ENCODE peak calls at places on chromosomes 16 and 17, in five cellular contexts. One of them, this sample, is unnamed.

GRCh38 chr17:1787301-1787902 is 25.5 kb downstream of the SERPINF1 start:
- DNase-seq in GM10248: no peak
- DNase-seq in HFFc6: peak; percentile 93
- DNase-seq in activated B cell treated with CpG ODN at 0.5 μM for 24 hours: no peak
- DNase-seq in CD4-positive, alpha-beta T cell: no peak
- DNase-seq in this sample: no peak

GRCh38 chr17:32494621-32495346 is 8.0 kb downstream of the CDK5R1 start:
- DNase-seq in GM10248: no peak
- DNase-seq in HFFc6: no peak
- DNase-seq in activated B cell treated with CpG ODN at 0.5 μM for 24 hours: no peak
- DNase-seq in CD4-positive, alpha-beta T cell: no peak
- DNase-seq in this sample: no peak

GRCh38 chr17:37737971-37738370 is 6.9 kb downstream of the HNF1B start:
- DNase-seq in GM10248: no peak
- DNase-seq in HFFc6: no peak
- DNase-seq in activated B cell treated with CpG ODN at 0.5 μM for 24 hours: no peak
- DNase-seq in CD4-positive, alpha-beta T cell: no peak
- DNase-seq in this sample: no peak

GRCh38 chr17:53627511-53627910 is 195.2 kb upstream of the KIF2B start:
- DNase-seq in GM10248: no peak
- DNase-seq in HFFc6: no peak
- DNase-seq in activated B cell treated with CpG ODN at 0.5 μM for 24 hours: no peak
- DNase-seq in CD4-positive, alpha-beta T cell: no peak
- DNase-seq in this sample: no peak

GRCh38 chr17:42407289-42407836 is 15.7 kb downstream of the CAVIN1 start:
- DNase-seq in GM10248: peak; percentile 73
- DNase-seq in HFFc6: peak; percentile 42
- DNase-seq in activated B cell treated with CpG ODN at 0.5 μM for 24 hours: peak; percentile 27
- DNase-seq in CD4-positive, alpha-beta T cell: peak; percentile 63
- DNase-seq in this sample: no peak

GRCh38 chr17:2815781-2816185 is 19.5 kb downstream of the RAP1GAP2 start:
- DNase-seq in GM10248: no peak
- DNase-seq in HFFc6: no peak
- DNase-seq in activated B cell treated with CpG ODN at 0.5 μM for 24 hours: no peak
- DNase-seq in CD4-positive, alpha-beta T cell: no peak
- DNase-seq in this sample: no peak

GRCh38 chr16:89268987-89269735 is 51.7 kb downstream of the ZNF778 start:
- DNase-seq in GM10248: no peak
- DNase-seq in HFFc6: peak; percentile 31
- DNase-seq in activated B cell treated with CpG ODN at 0.5 μM for 24 hours: no peak
- DNase-seq in CD4-positive, alpha-beta T cell: no peak
- DNase-seq in this sample: no peak

GRCh38 chr16:89216315-89217137 is 977 bp upstream of the ZNF778 start:
- DNase-seq in GM10248: peak; percentile 84
- DNase-seq in HFFc6: peak; percentile 59
- DNase-seq in activated B cell treated with CpG ODN at 0.5 μM for 24 hours: peak; percentile 67
- DNase-seq in CD4-positive, alpha-beta T cell: peak; percentile 85
- DNase-seq in this sample: no peak

GRCh38 chr16:85446846-85447656 is 166.1 kb upstream of the GSE1 start:
- DNase-seq in GM10248: peak; percentile 55
- DNase-seq in HFFc6: no peak
- DNase-seq in activated B cell treated with CpG ODN at 0.5 μM for 24 hours: no peak
- DNase-seq in CD4-positive, alpha-beta T cell: no peak
- DNase-seq in this sample: no peak

GRCh38 chr17:31200287-31200686 is 96.8 kb downstream of the OMG start:
- DNase-seq in GM10248: no peak
- DNase-seq in HFFc6: no peak
- DNase-seq in activated B cell treated with CpG ODN at 0.5 μM for 24 hours: no peak
- DNase-seq in CD4-positive, alpha-beta T cell: no peak
- DNase-seq in this sample: no peak

GRCh38 chr16:82379601-82380000 is 209.6 kb upstream of the MPHOSPH6 start:
- DNase-seq in GM10248: no peak
- DNase-seq in HFFc6: no peak
- DNase-seq in activated B cell treated with CpG ODN at 0.5 μM for 24 hours: no peak
- DNase-seq in CD4-positive, alpha-beta T cell: no peak
- DNase-seq in this sample: no peak

GRCh38 chr17:15261818-15262290 is 3.3 kb downstream of the PMP22 start:
- DNase-seq in GM10248: no peak
- DNase-seq in HFFc6: peak; percentile 16
- DNase-seq in activated B cell treated with CpG ODN at 0.5 μM for 24 hours: no peak
- DNase-seq in CD4-positive, alpha-beta T cell: no peak
- DNase-seq in this sample: no peak

GRCh38 chr17:72373910-72374741 is 253.3 kb downstream of the SOX9 start:
- DNase-seq in GM10248: no peak
- DNase-seq in HFFc6: no peak
- DNase-seq in activated B cell treated with CpG ODN at 0.5 μM for 24 hours: no peak
- DNase-seq in CD4-positive, alpha-beta T cell: no peak
- DNase-seq in this sample: no peak

GRCh38 chr16:53912155-53912554 is 208.2 kb downstream of the FTO start:
- DNase-seq in GM10248: peak; percentile 18
- DNase-seq in HFFc6: no peak
- DNase-seq in activated B cell treated with CpG ODN at 0.5 μM for 24 hours: no peak
- DNase-seq in CD4-positive, alpha-beta T cell: no peak
- DNase-seq in this sample: no peak

GRCh38 chr17:47270946-47271705 is 17.5 kb downstream of the ITGB3 start:
- DNase-seq in GM10248: no peak
- DNase-seq in HFFc6: no peak
- DNase-seq in activated B cell treated with CpG ODN at 0.5 μM for 24 hours: no peak
- DNase-seq in CD4-positive, alpha-beta T cell: no peak
- DNase-seq in this sample: no peak

GRCh38 chr16:962366-962765 is 8.4 kb downstream of the LMF1 start:
- DNase-seq in GM10248: no peak
- DNase-seq in HFFc6: no peak
- DNase-seq in activated B cell treated with CpG ODN at 0.5 μM for 24 hours: no peak
- DNase-seq in CD4-positive, alpha-beta T cell: no peak
- DNase-seq in this sample: no peak

GRCh38 chr17:62740066-62740465 is 68.0 kb downstream of the MARCHF10 start:
- DNase-seq in GM10248: no peak
- DNase-seq in HFFc6: peak; percentile 33
- DNase-seq in activated B cell treated with CpG ODN at 0.5 μM for 24 hours: no peak
- DNase-seq in CD4-positive, alpha-beta T cell: no peak
- DNase-seq in this sample: no peak

GRCh38 chr17:2946130-2946529 is 117.3 kb downstream of the OR1D5 start:
- DNase-seq in GM10248: no peak
- DNase-seq in HFFc6: no peak
- DNase-seq in activated B cell treated with CpG ODN at 0.5 μM for 24 hours: no peak
- DNase-seq in CD4-positive, alpha-beta T cell: no peak
- DNase-seq in this sample: no peak

GRCh38 chr16:81640681-81641070 is 138.4 kb upstream of the PLCG2 start:
- DNase-seq in GM10248: no peak
- DNase-seq in HFFc6: no peak
- DNase-seq in activated B cell treated with CpG ODN at 0.5 μM for 24 hours: no peak
- DNase-seq in CD4-positive, alpha-beta T cell: no peak
- DNase-seq in this sample: no peak

GRCh38 chr17:80045703-80046102 is 9.3 kb downstream of the CCDC40 start:
- DNase-seq in GM10248: no peak
- DNase-seq in HFFc6: no peak
- DNase-seq in activated B cell treated with CpG ODN at 0.5 μM for 24 hours: no peak
- DNase-seq in CD4-positive, alpha-beta T cell: no peak
- DNase-seq in this sample: no peak

GRCh38 chr16:87729266-87729954 is 36.4 kb downstream of the KLHDC4 start:
- DNase-seq in GM10248: no peak
- DNase-seq in HFFc6: no peak
- DNase-seq in activated B cell treated with CpG ODN at 0.5 μM for 24 hours: no peak
- DNase-seq in CD4-positive, alpha-beta T cell: no peak
- DNase-seq in this sample: no peak

GRCh38 chr17:73156887-73157870 is 7.6 kb upstream of the SSTR2 start:
- DNase-seq in GM10248: peak; percentile 28
- DNase-seq in HFFc6: no peak
- DNase-seq in activated B cell treated with CpG ODN at 0.5 μM for 24 hours: no peak
- DNase-seq in CD4-positive, alpha-beta T cell: no peak
- DNase-seq in this sample: no peak

GRCh38 chr17:29883497-29883896 is 46.5 kb downstream of the SSH2 start:
- DNase-seq in GM10248: no peak
- DNase-seq in HFFc6: peak; percentile 7
- DNase-seq in activated B cell treated with CpG ODN at 0.5 μM for 24 hours: no peak
- DNase-seq in CD4-positive, alpha-beta T cell: no peak
- DNase-seq in this sample: no peak

GRCh38 chr16:81568749-81569087 is 124.1 kb downstream of the CMIP start:
- DNase-seq in GM10248: no peak
- DNase-seq in HFFc6: no peak
- DNase-seq in activated B cell treated with CpG ODN at 0.5 μM for 24 hours: no peak
- DNase-seq in CD4-positive, alpha-beta T cell: no peak
- DNase-seq in this sample: no peak

GRCh38 chr16:72788269-72788809 is 259.6 kb downstream of the ZFHX3 start:
- DNase-seq in GM10248: no peak
- DNase-seq in HFFc6: no peak
- DNase-seq in activated B cell treated with CpG ODN at 0.5 μM for 24 hours: no peak
- DNase-seq in CD4-positive, alpha-beta T cell: no peak
- DNase-seq in this sample: no peak

GRCh38 chr16:47073223-47074155 is 70.3 kb downstream of the NETO2 start:
- DNase-seq in GM10248: no peak
- DNase-seq in HFFc6: no peak
- DNase-seq in activated B cell treated with CpG ODN at 0.5 μM for 24 hours: no peak
- DNase-seq in CD4-positive, alpha-beta T cell: no peak
- DNase-seq in this sample: no peak

GRCh38 chr16:84643677-84644076 is 4.6 kb upstream of the KLHL36 start:
- DNase-seq in GM10248: no peak
- DNase-seq in HFFc6: no peak
- DNase-seq in activated B cell treated with CpG ODN at 0.5 μM for 24 hours: no peak
- DNase-seq in CD4-positive, alpha-beta T cell: no peak
- DNase-seq in this sample: no peak

GRCh38 chr16:15879255-15879804 is 9.1 kb downstream of the CEP20 start:
- DNase-seq in GM10248: no peak
- DNase-seq in HFFc6: peak; percentile 91
- DNase-seq in activated B cell treated with CpG ODN at 0.5 μM for 24 hours: no peak
- DNase-seq in CD4-positive, alpha-beta T cell: no peak
- DNase-seq in this sample: no peak

GRCh38 chr17:17119533-17119932 is 77.3 kb downstream of the MPRIP start:
- DNase-seq in GM10248: peak; percentile 51
- DNase-seq in HFFc6: peak; percentile 46
- DNase-seq in activated B cell treated with CpG ODN at 0.5 μM for 24 hours: no peak
- DNase-seq in CD4-positive, alpha-beta T cell: peak; percentile 52
- DNase-seq in this sample: no peak

DNA sequence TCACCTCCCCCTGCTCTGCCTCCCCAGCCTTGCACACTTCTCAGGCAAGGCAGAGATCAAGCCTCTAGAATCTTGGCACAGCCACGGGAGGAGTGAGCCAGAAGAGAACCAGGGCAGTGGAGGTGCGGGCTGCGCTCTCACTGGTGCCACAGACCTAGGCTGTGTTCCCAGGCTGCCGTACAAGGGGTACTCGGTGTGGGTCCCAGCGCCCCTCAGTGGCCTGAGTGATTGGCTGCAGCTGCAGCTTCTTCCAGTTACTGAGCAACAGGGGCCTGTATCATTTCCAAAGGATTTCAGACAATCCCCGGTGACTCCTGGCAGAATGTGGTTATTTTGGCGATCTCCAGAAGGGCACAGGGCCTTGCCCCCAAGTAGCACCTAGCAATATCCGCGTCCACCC is 1852.1 kb downstream of the TP53TG3F start:
- DNase-seq in GM10248: no peak
- DNase-seq in HFFc6: no peak
- DNase-seq in activated B cell treated with CpG ODN at 0.5 μM for 24 hours: no peak
- DNase-seq in CD4-positive, alpha-beta T cell: no peak
- DNase-seq in this sample: no peak
- TF ChIP-seq CTCF in GM10248: no peak
- TF ChIP-seq CTCF in HFFc6: no peak
- TF ChIP-seq CTCF in activated B cell treated with CpG ODN at 0.5 μM for 24 hours: no peak
- TF ChIP-seq CTCF in CD4-positive, alpha-beta T cell: no peak
- TF ChIP-seq CTCF in this sample: no peak

DNA sequence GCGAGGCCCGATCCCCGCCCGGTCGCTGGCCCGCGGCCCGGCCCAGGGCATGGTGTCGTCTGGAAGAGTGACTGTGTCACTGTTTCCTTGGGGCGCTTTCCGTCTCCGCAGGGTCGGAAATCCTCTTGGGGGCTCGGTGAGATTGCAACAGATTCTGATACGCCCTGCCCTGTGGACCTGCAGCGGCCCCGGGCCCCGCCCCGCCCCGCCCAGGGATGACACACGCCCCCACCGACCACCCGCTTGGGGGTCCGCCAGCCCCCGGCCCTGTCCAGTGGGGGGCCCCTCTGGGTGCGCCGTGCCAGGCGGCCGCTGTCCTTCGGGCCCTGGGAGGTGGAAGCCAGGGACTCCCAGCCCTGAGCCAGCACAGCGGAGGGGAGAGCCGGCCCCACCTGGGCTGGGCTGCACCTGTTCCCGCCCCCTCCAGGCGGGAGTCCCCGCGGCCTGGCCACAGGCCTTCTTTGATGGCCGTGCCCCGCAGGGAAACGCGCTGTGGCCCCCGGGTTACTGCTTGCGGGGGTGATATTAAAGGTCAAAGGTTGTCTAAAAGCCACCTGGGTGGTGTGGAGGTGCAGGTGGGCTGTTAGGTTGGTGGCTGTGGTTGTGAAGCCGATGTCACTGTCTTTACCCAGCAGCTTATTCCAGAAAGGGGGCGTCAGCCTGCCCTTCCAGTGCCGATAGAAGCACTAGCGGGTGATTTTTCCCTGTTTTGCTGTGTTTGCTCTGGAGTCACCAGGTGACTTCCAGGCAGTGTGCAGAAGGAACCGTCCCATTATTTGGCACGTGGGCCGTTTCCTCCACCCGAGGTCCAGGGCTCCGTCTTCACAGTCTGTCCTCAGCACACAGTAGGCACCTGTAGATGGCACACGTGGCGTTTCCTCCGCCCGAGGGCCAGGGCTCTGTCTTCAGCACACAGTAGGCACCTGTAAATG is 752 bp downstream of the TBC1D24 start:
- DNase-seq in GM10248: no peak
- DNase-seq in HFFc6: no peak
- DNase-seq in activated B cell treated with CpG ODN at 0.5 μM for 24 hours: no peak
- DNase-seq in CD4-positive, alpha-beta T cell: no peak
- DNase-seq in this sample: no peak
- TF ChIP-seq CTCF in GM10248: no peak
- TF ChIP-seq CTCF in HFFc6: no peak
- TF ChIP-seq CTCF in activated B cell treated with CpG ODN at 0.5 μM for 24 hours: no peak
- TF ChIP-seq CTCF in CD4-positive, alpha-beta T cell: no peak
- TF ChIP-seq CTCF in this sample: no peak

GRCh38 chr17:781920-782731 is at the start of the genes GLOD4 and MRM3:
- DNase-seq in GM10248: peak; percentile 98
- DNase-seq in HFFc6: peak; percentile 80
- DNase-seq in activated B cell treated with CpG ODN at 0.5 μM for 24 hours: peak; percentile 99
- DNase-seq in CD4-positive, alpha-beta T cell: peak; percentile 97
- DNase-seq in this sample: peak; percentile 98
- TF ChIP-seq CTCF in GM10248: no peak
- TF ChIP-seq CTCF in HFFc6: peak; percentile 43
- TF ChIP-seq CTCF in activated B cell treated with CpG ODN at 0.5 μM for 24 hours: no peak
- TF ChIP-seq CTCF in CD4-positive, alpha-beta T cell: no peak
- TF ChIP-seq CTCF in this sample: peak; percentile 40

DNA sequence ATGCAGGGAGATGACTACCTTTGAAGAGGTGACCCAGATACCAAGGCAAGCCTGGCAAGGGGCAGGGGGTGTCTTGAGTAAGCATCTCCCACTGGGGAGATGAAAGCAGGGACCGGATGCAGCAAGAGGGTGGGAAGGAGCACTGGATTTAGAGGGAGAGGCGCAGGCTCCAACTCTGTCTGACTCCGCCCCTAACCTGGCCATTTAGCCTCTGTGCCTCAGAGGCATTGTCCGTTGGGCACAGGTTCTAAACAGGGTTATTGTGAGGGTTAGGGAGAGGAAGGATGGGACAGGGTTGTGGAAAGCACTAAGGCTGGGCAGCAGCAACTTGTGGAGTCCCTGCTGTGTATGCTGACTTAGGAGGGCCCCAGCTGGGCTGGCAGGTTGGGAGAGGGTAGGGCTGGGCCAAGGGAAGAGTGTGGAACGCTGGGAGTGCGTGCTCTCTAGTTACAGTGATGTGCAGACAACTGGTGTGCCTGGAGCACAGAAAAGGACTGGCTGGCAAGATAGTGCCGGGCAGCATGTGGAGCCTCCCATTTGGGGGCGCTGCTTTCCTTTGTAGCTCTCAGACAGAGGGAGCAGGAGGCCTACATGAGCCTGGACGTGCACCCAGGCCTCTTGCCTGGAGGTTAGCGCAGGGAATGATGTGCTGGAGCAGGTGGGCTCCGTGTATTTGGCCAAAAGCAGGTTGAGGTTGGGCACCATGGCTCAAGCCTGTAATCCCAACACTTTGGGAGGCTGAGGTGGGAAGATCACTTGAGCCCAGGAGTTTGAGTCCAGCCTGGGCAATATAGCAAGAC is 26.2 kb downstream of the TBX2 start:
- DNase-seq in GM10248: no peak
- DNase-seq in HFFc6: no peak
- DNase-seq in activated B cell treated with CpG ODN at 0.5 μM for 24 hours: no peak
- DNase-seq in CD4-positive, alpha-beta T cell: no peak
- DNase-seq in this sample: no peak
- TF ChIP-seq CTCF in GM10248: no peak
- TF ChIP-seq CTCF in HFFc6: peak; percentile 53
- TF ChIP-seq CTCF in activated B cell treated with CpG ODN at 0.5 μM for 24 hours: no peak
- TF ChIP-seq CTCF in CD4-positive, alpha-beta T cell: no peak
- TF ChIP-seq CTCF in this sample: no peak

This sample was measured in mesothelial cell of epicardium.